ENCODE peak calls at places on chromosomes 2 and 18, in six cellular contexts. U, S, O, V, Q and B are unnamed samples.

GRCh38 chr2:1233280-1233679 is 180.0 kb upstream of the TPO start:
- DNase-seq in U (no peak), O (no peak), V (no peak), S (no peak), Q (no peak), B (no peak)

GRCh38 chr2:61707984-61708852 is 145.6 kb downstream of the FAM161A start:
- DNase-seq in Q (no peak), O (peak), V (no peak), S (no peak), U (no peak), B (peak)

GRCh38 chr2:19649785-19650380 is 251.9 kb downstream of the TTC32 start:
- DNase-seq in U (no peak), Q (no peak), O (peak), S (peak), V (no peak), B (peak)

GRCh38 chr18:68426731-68427315 is 288.1 kb downstream of the TMX3 start:
- DNase-seq in V (no peak), S (no peak), O (no peak), U (no peak), Q (no peak), B (peak)

GRCh38 chr2:192813341-192813740 is 618.6 kb upstream of the TMEFF2 start:
- DNase-seq in S (no peak), U (no peak), V (no peak), Q (no peak), O (no peak), B (no peak)

GRCh38 chr2:18918280-18918679 is 328.9 kb upstream of the NT5C1B start:
- DNase-seq in Q (no peak), S (no peak), U (no peak), V (no peak), O (no peak), B (no peak)

GRCh38 chr2:106095478-106096392 is 98.4 kb downstream of the UXS1 start:
- DNase-seq in O (no peak), Q (no peak), U (no peak), V (no peak), S (no peak), B (no peak)

GRCh38 chr2:10129490-10129889 is 7.0 kb downstream of the RRM2 start:
- DNase-seq in V (no peak), S (no peak), Q (no peak), U (no peak), O (no peak), B (no peak)

GRCh38 chr2:95026471-95027368 is 1.2 kb downstream of the MAL start:
- DNase-seq in V (no peak), S (peak), O (no peak), Q (no peak), U (no peak), B (no peak)

GRCh38 chr2:212843409-212844199 is 305.0 kb upstream of the ERBB4 start:
- DNase-seq in U (no peak), V (no peak), S (no peak), O (peak), Q (no peak), B (peak)

GRCh38 chr2:88147145-88147544 is 19.3 kb upstream of the FABP1 start:
- DNase-seq in U (no peak), S (no peak), Q (no peak), V (no peak), O (no peak), B (no peak)

GRCh38 chr2:2796207-2796606 is 465.1 kb upstream of the MYT1L start:
- DNase-seq in U (no peak), S (no peak), Q (peak), V (no peak), O (no peak), B (no peak)

GRCh38 chr18:37465922-37466321 is 99.7 kb downstream of the CELF4 start:
- DNase-seq in V (no peak), O (peak), Q (no peak), U (no peak), S (peak), B (no peak)

GRCh38 chr2:28484835-28485234 is 11.0 kb upstream of the PLB1 start:
- DNase-seq in V (no peak), U (no peak), S (no peak), O (no peak), Q (no peak), B (no peak)
- H2BK15ac ChIP-seq in V (no peak), U (no peak), S (no peak), O (no peak), Q (no peak), B (no peak)

GRCh38 chr2:64929329-64929728 is 59.9 kb upstream of the SLC1A4 start:
- DNase-seq in Q (no peak), O (no peak), V (no peak), S (no peak), U (no peak), B (no peak)
- H2BK15ac ChIP-seq in Q (no peak), O (no peak), V (no peak), S (no peak), U (no peak), B (no peak)

DNA sequence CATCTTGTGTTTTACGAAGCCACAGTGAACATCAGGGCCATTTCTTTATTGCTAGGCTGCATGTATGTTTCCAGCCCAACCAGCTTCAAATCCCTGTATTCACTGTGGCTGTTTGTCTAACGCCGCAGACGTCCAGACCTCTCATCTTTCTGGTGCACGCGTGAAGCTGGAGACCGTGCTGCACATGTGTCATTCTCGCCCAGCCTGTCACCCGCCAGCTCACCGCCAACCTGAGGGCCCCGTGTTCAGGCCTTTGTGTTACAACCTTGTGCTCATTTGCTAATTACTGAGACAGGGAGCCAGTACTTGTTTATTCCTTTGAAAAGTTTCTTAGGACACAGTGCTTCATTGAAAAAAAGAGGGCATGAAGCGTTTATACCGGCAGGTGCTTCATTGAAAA is 21.4 kb downstream of the SALL3 start:
- DNase-seq in V (no peak), S (no peak), O (no peak), U (no peak), Q (no peak), B (no peak)
- H2BK15ac ChIP-seq in V (no peak), S (no peak), O (no peak), U (no peak), Q (no peak), B (no peak)

GRCh38 chr2:171882095-171882769 is 11.8 kb downstream of the SLC25A12 start:
- DNase-seq in S (no peak), Q (no peak), O (peak), V (no peak), U (no peak), B (peak)
- H2BK15ac ChIP-seq in S (no peak), Q (no peak), O (no peak), V (no peak), U (no peak), B (no peak)

DNA sequence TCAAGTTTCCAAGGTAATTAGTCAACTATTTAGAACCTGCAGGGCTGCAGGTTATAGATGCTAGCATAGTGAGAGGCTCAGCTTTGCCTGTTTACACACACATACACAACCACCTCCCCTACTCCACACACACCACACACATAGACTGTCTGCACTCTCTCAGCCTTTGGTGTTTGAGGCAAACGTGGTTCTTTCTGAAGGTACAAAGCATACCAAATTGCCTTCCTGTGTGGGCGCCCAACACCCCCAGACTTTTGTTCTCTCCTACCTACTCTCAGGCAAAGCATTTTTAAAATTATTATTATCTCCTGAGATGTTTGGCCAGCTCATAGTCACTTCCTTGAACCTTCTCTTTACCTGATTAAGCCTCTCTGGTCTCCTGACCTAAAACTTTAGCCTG is 44.9 kb downstream of the MYO3B start:
- DNase-seq in O (no peak), S (no peak), U (no peak), V (no peak), Q (no peak), B (no peak)
- H2BK15ac ChIP-seq in O (no peak), S (no peak), U (no peak), V (peak), Q (no peak), B (peak)

DNA sequence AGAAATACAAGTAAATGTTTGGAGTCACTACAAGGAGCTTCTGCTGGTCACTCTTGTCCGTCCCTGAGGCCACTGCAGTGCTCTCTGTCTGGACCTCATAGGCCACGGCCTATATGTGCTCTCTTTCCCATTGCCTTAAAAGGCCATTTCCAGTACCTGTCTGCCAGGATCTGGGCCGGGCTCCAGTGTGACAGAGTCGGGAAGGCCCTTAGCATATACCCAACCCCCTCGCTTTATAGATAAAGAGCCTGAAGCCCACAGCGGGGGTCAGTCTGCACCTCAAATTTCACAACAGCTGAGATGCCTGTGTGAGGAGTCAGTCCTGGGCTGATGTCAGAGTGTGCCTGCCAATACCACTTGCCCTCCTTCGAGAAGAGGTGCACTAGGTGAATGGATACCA is 39.9 kb downstream of the ADD2 start:
- DNase-seq in S (peak), U (no peak), O (no peak), V (peak), Q (peak), B (no peak)
- H2BK15ac ChIP-seq in S (no peak), U (no peak), O (no peak), V (no peak), Q (no peak), B (no peak)

DNA sequence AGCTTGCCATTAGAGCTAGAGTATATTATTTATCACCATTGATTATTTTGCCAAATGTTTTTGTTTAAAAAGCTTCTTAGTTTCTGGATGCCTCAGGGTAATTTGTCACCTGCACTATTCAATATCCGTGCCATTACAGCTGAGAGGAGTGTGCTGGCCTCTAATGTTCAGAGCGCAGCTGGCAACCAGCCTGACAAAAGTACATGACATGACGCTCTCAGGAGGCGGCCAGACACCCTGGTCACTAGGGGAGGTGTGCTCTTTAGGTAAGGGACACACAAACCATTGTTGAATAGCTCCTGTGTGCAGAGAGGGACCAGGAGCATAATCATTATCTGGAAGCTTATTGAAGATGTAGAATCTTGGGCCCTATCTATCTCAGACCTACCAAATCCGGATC is 20.3 kb downstream of the LIMS1 start:
- DNase-seq in Q (no peak), U (no peak), O (no peak), V (no peak), S (no peak), B (no peak)
- H2BK15ac ChIP-seq in Q (no peak), U (no peak), O (no peak), V (no peak), S (no peak), B (no peak)